ENCODE peak calls at places on chromosome 12, in four cellular contexts. One of them, this sample, is unnamed. For H3K9me1 and H3K9me3, the result is how much of the 10 kb centered on the place peaks cover.

GRCh38 chr12:116919247-116919671 is 8.5 kb downstream of the FBXW8 start:
- DNase-seq in IMR-90: no peak
- DNase-seq in K562: peak
- DNase-seq in keratinocyte: no peak
- DNase-seq in this sample: no peak

GRCh38 chr12:77442633-77443032 is 377.3 kb upstream of the E2F7 start:
- DNase-seq in IMR-90: no peak
- DNase-seq in K562: no peak
- DNase-seq in keratinocyte: no peak
- DNase-seq in this sample: no peak

GRCh38 chr12:52010152-52010622 is 3.4 kb downstream of the TAMALIN start:
- DNase-seq in IMR-90: peak
- DNase-seq in K562: peak
- DNase-seq in keratinocyte: no peak
- DNase-seq in this sample: peak

GRCh38 chr12:44031472-44032185 is 195.7 kb downstream of the TMEM117 start:
- DNase-seq in IMR-90: peak
- DNase-seq in K562: no peak
- DNase-seq in keratinocyte: peak
- DNase-seq in this sample: no peak

GRCh38 chr12:90940872-90941499 is 14.0 kb downstream of the CCER1 start:
- DNase-seq in IMR-90: peak
- DNase-seq in K562: no peak
- DNase-seq in keratinocyte: no peak
- DNase-seq in this sample: peak

GRCh38 chr12:130398089-130398848 is 60.6 kb downstream of the PIWIL1 start:
- DNase-seq in IMR-90: no peak
- DNase-seq in K562: no peak
- DNase-seq in keratinocyte: no peak
- DNase-seq in this sample: no peak

GRCh38 chr12:16119618-16120017 is 157.9 kb downstream of the SLC15A5 start:
- DNase-seq in IMR-90: no peak
- DNase-seq in K562: no peak
- DNase-seq in keratinocyte: no peak
- DNase-seq in this sample: no peak

GRCh38 chr12:49503674-49504180 is 35.1 kb upstream of the KCNH3 start:
- DNase-seq in IMR-90: peak
- DNase-seq in K562: no peak
- DNase-seq in keratinocyte: no peak
- DNase-seq in this sample: peak

GRCh38 chr12:115102450-115102849 is 418.5 kb upstream of the TBX3 start:
- DNase-seq in IMR-90: no peak
- DNase-seq in K562: no peak
- DNase-seq in keratinocyte: no peak
- DNase-seq in this sample: no peak

GRCh38 chr12:5586201-5586600 is 154.3 kb downstream of the NTF3 start:
- DNase-seq in IMR-90: peak
- DNase-seq in K562: no peak
- DNase-seq in keratinocyte: no peak
- DNase-seq in this sample: peak

GRCh38 chr12:27161458-27162228 is 79.3 kb upstream of the C12orf71 start:
- DNase-seq in IMR-90: no peak
- DNase-seq in K562: no peak
- DNase-seq in keratinocyte: no peak
- DNase-seq in this sample: peak

GRCh38 chr12:90619943-90620342 is 335.0 kb downstream of the CCER1 start:
- DNase-seq in IMR-90: no peak
- DNase-seq in K562: no peak
- DNase-seq in keratinocyte: no peak
- DNase-seq in this sample: no peak

GRCh38 chr12:93819048-93819491 is 141.9 kb downstream of the CRADD start:
- DNase-seq in IMR-90: peak
- DNase-seq in K562: no peak
- DNase-seq in keratinocyte: no peak
- DNase-seq in this sample: no peak

GRCh38 chr12:106704081-106704480 is 70.4 kb upstream of the RIC8B start:
- DNase-seq in IMR-90: no peak
- DNase-seq in K562: no peak
- DNase-seq in keratinocyte: no peak
- DNase-seq in this sample: no peak

GRCh38 chr12:93990832-93991748 is 157.3 kb upstream of the PLXNC1 start:
- DNase-seq in IMR-90: peak
- DNase-seq in K562: peak
- DNase-seq in keratinocyte: no peak
- DNase-seq in this sample: no peak

GRCh38 chr12:105659355-105660075 is 329.0 kb downstream of the C12orf75 start:
- DNase-seq in IMR-90: no peak
- DNase-seq in K562: no peak
- DNase-seq in keratinocyte: peak
- DNase-seq in this sample: peak

GRCh38 chr12:113186033-113186365 is 478 bp downstream of the RITA1 start:
- DNase-seq in IMR-90: peak
- DNase-seq in K562: no peak
- DNase-seq in keratinocyte: no peak
- DNase-seq in this sample: no peak

GRCh38 chr12:65720739-65721138 is 103.5 kb upstream of the HMGA2 start:
- DNase-seq in IMR-90: no peak
- DNase-seq in K562: no peak
- DNase-seq in keratinocyte: no peak
- DNase-seq in this sample: no peak

GRCh38 chr12:94795520-94795919 is 145.2 kb upstream of the TMCC3 start:
- DNase-seq in IMR-90: peak
- DNase-seq in K562: no peak
- DNase-seq in keratinocyte: peak
- DNase-seq in this sample: peak

GRCh38 chr12:124153396-124153795 is 141.5 kb upstream of the RFLNA start:
- DNase-seq in IMR-90: no peak
- DNase-seq in K562: no peak
- DNase-seq in keratinocyte: no peak
- DNase-seq in this sample: no peak

GRCh38 chr12:49985981-49986380 is 13.2 kb downstream of the AQP6 start:
- DNase-seq in IMR-90: peak
- DNase-seq in K562: no peak
- DNase-seq in keratinocyte: no peak
- DNase-seq in this sample: no peak

GRCh38 chr12:67681145-67681778 is 32.7 kb downstream of the DYRK2 start:
- DNase-seq in IMR-90: peak
- DNase-seq in K562: no peak
- DNase-seq in keratinocyte: no peak
- DNase-seq in this sample: peak

GRCh38 chr12:94561943-94562411 is 88.4 kb downstream of the TMCC3 start:
- DNase-seq in IMR-90: no peak
- DNase-seq in K562: no peak
- DNase-seq in keratinocyte: peak
- DNase-seq in this sample: no peak

GRCh38 chr12:25271486-25272098 is 20.9 kb upstream of the KRAS start:
- DNase-seq in IMR-90: no peak
- DNase-seq in K562: no peak
- DNase-seq in keratinocyte: no peak
- DNase-seq in this sample: no peak

GRCh38 chr12:25272937-25273526 is 22.3 kb upstream of the KRAS start:
- DNase-seq in IMR-90: no peak
- DNase-seq in K562: no peak
- DNase-seq in keratinocyte: no peak
- DNase-seq in this sample: no peak

GRCh38 chr12:25264862-25265261 is 14.1 kb upstream of the KRAS start:
- DNase-seq in IMR-90: no peak
- DNase-seq in K562: no peak
- DNase-seq in keratinocyte: no peak
- DNase-seq in this sample: no peak

GRCh38 chr12:25266522-25266921 is 15.8 kb upstream of the KRAS start:
- DNase-seq in IMR-90: peak
- DNase-seq in K562: no peak
- DNase-seq in keratinocyte: no peak
- DNase-seq in this sample: no peak

DNA sequence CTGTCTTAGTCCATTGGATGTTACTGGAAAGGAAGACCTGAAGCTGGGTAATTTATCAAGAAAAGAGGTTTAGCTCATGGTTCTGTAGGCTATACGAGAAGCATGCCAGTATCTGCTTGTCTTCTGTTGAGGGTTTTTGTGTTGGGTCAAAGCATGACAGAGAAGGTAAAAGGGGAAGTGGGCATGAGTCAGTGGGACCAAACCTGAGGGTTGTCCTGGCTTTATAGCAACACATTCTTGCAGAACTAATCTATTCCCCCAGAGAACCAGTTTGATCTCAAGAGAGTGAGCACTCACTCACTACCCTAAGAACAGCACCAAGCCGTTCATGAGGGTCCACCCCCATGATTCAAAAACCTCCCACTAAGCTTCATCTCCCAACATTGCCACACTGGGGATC is 19.0 kb upstream of the KRAS start:
- DNase-seq in IMR-90: no peak
- DNase-seq in K562: no peak
- DNase-seq in keratinocyte: no peak
- DNase-seq in this sample: no peak
- H3K9me1 ChIP-seq in IMR-90: under half
- H3K9me1 ChIP-seq in K562: under half
- H3K9me1 ChIP-seq in keratinocyte: under half
- H3K9me1 ChIP-seq in this sample: under half

DNA sequence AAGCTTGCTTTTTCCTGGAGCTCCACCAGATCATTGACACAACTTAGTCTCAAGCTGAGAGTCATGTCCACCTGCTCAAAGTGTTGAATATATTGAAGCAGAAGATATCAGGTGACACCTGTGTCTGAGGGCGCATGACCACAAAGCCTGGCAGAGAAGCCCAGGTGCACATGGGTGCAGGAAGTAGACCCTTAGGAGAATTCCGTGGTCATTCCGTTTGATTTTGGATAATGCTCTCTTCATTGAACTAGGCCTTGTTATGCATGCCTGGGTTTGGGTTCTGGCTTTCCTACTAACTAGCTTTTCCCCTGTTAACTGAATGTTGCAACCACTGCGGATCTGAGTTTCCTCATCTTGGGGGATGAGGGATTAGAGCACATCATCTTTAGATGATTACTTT is 7.1 kb downstream of the ARHGDIB start:
- DNase-seq in IMR-90: no peak
- DNase-seq in K562: no peak
- DNase-seq in keratinocyte: no peak
- DNase-seq in this sample: no peak
- H3K27ac ChIP-seq in IMR-90: no peak
- H3K27ac ChIP-seq in K562: no peak
- H3K27ac ChIP-seq in keratinocyte: no peak
- H3K27ac ChIP-seq in this sample: peak

DNA sequence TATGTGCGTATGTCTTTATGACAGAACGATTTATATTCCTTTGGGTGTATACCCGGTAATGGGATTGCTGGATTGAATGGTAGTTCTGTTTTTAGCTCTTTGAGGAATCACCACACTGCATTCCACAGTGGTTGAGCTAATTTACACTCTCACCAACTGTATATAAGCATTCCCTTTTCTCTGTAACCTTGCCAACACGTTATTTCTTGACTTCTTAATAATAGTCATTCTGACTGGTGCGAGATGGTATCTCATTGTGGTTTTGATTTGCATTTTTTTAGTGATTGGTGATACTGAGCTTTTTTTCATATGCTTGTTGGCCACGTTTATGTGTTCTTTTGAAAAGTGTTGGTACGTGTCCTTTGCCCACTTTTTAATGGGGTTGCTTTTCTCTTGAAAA is 49.7 kb downstream of the FRS2 start:
- DNase-seq in IMR-90: no peak
- DNase-seq in K562: no peak
- DNase-seq in keratinocyte: peak
- DNase-seq in this sample: no peak
- H3K9me3 ChIP-seq in IMR-90: under half
- H3K9me3 ChIP-seq in K562: under half
- H3K9me3 ChIP-seq in keratinocyte: under half
- H3K9me3 ChIP-seq in this sample: under half

GRCh38 chr12:131873293-131873692 is 21.1 kb upstream of the ULK1 start:
- DNase-seq in IMR-90: no peak
- DNase-seq in K562: no peak
- DNase-seq in keratinocyte: no peak
- DNase-seq in this sample: no peak

GRCh38 chr12:131872154-131873046 is 22.0 kb upstream of the ULK1 start:
- DNase-seq in IMR-90: peak
- DNase-seq in K562: no peak
- DNase-seq in keratinocyte: peak
- DNase-seq in this sample: no peak

GRCh38 chr12:131867891-131868675 is 26.3 kb upstream of the ULK1 start:
- DNase-seq in IMR-90: no peak
- DNase-seq in K562: peak
- DNase-seq in keratinocyte: no peak
- DNase-seq in this sample: no peak

GRCh38 chr12:131869871-131870418 is 24.5 kb upstream of the ULK1 start:
- DNase-seq in IMR-90: peak
- DNase-seq in K562: peak
- DNase-seq in keratinocyte: no peak
- DNase-seq in this sample: peak

GRCh38 chr12:131871677-131872076 is 22.7 kb upstream of the ULK1 start:
- DNase-seq in IMR-90: no peak
- DNase-seq in K562: peak
- DNase-seq in keratinocyte: no peak
- DNase-seq in this sample: no peak
- H3K9me1 ChIP-seq in IMR-90: under half
- H3K9me1 ChIP-seq in K562: under half
- H3K9me1 ChIP-seq in keratinocyte: under half
- H3K9me1 ChIP-seq in this sample: under half

GRCh38 chr12:12947902-12948301 is 4.1 kb downstream of the GPRC5D start:
- DNase-seq in IMR-90: no peak
- DNase-seq in K562: no peak
- DNase-seq in keratinocyte: no peak
- DNase-seq in this sample: no peak

GRCh38 chr12:12951504-12951903 is 466 bp downstream of the GPRC5D start:
- DNase-seq in IMR-90: no peak
- DNase-seq in K562: no peak
- DNase-seq in keratinocyte: no peak
- DNase-seq in this sample: no peak

GRCh38 chr12:12943589-12944260 is 8.2 kb downstream of the GPRC5D start:
- DNase-seq in IMR-90: peak
- DNase-seq in K562: no peak
- DNase-seq in keratinocyte: no peak
- DNase-seq in this sample: no peak

GRCh38 chr12:12945591-12945990 is 6.4 kb downstream of the GPRC5D start:
- DNase-seq in IMR-90: no peak
- DNase-seq in K562: no peak
- DNase-seq in keratinocyte: no peak
- DNase-seq in this sample: no peak

GRCh38 chr12:12946686-12947355 is 5.1 kb downstream of the GPRC5D start:
- DNase-seq in IMR-90: no peak
- DNase-seq in K562: no peak
- DNase-seq in keratinocyte: no peak
- DNase-seq in this sample: no peak
- H3K27ac ChIP-seq in IMR-90: no peak
- H3K27ac ChIP-seq in K562: no peak
- H3K27ac ChIP-seq in keratinocyte: no peak
- H3K27ac ChIP-seq in this sample: no peak